ENCODE peak calls at places on chromosomes 4 and X, in seven cellular contexts. U is prostate gland, N is SJSA1, H is gastrocnemius medialis, X is AG04450, S is thyroid gland, Y is RWPE1. R is an unnamed sample.

GRCh38 chrX:154738013-154738738 is 12.7 kb downstream of the GAB3 start:
- DNase-seq in U (no peak), Y (no peak), N (peak; percentile 52), S (no peak), X (no peak), H (peak; percentile 45), R (peak; percentile 62)

GRCh38 chr4:184396001-184396400 is 78.3 kb downstream of the IRF2 start:
- DNase-seq in X (no peak), N (peak; percentile 74), S (no peak), H (no peak), U (no peak), Y (no peak), R (no peak)

GRCh38 chrX:120428309-120428708 is 40.8 kb downstream of the LAMP2 start:
- DNase-seq in S (no peak), U (peak; percentile 4), H (no peak), Y (no peak), N (no peak), X (no peak), R (no peak)

GRCh38 chrX:23035493-23035892 is 35.7 kb downstream of the DDX53 start:
- DNase-seq in X (no peak), S (no peak), Y (no peak), U (no peak), N (no peak), H (no peak), R (no peak)

GRCh38 chr4:57193996-57194675 is 84.0 kb upstream of the IGFBP7 start:
- DNase-seq in X (no peak), U (no peak), S (no peak), Y (no peak), N (no peak), H (no peak), R (no peak)

GRCh38 chr4:137640156-137640837 is 108.0 kb upstream of the PCDH18 start:
- DNase-seq in X (no peak), S (no peak), H (no peak), U (no peak), N (no peak), Y (no peak), R (no peak)

GRCh38 chr4:145098675-145099037 is 545 bp downstream of the ABCE1 start:
- DNase-seq in X (no peak), N (no peak), S (peak; percentile 23), Y (peak; percentile 61), U (peak; percentile 14), H (peak; percentile 31), R (no peak)

GRCh38 chrX:43971966-43972961 is 926 bp downstream of the NDP start:
- DNase-seq in X (no peak), S (no peak), H (no peak), Y (no peak), U (no peak), N (peak; percentile 19), R (no peak)

GRCh38 chr4:88439161-88439760 is 17.7 kb upstream of the HERC5 start:
- DNase-seq in Y (peak; percentile 61), S (no peak), X (no peak), H (no peak), N (no peak), U (no peak), R (no peak)

GRCh38 chr4:8303485-8304281 is 34.1 kb downstream of the HTRA3 start:
- DNase-seq in Y (peak; percentile 37), U (no peak), S (no peak), N (peak; percentile 62), H (peak; percentile 22), X (peak; percentile 78), R (no peak)

GRCh38 chr4:4574792-4575191 is 32.9 kb upstream of the STX18 start:
- DNase-seq in Y (no peak), N (peak; percentile 69), X (no peak), S (peak; percentile 81), H (no peak), U (peak; percentile 68), R (peak; percentile 70)

GRCh38 chr4:89434364-89434988 is 126.9 kb upstream of the GPRIN3 start:
- DNase-seq in S (no peak), X (no peak), U (no peak), Y (peak; percentile 12), H (no peak), N (peak; percentile 13), R (no peak)

GRCh38 chrX:47831788-47832187 is 4.9 kb upstream of the ZNF81 start:
- DNase-seq in X (no peak), H (peak; percentile 28), U (no peak), S (peak; percentile 48), Y (peak; percentile 40), N (peak; percentile 12), R (no peak)

GRCh38 chrX:154517101-154517781 is 1.2 kb upstream of the FAM3A start:
- DNase-seq in S (no peak), U (no peak), N (peak; percentile 75), H (peak; percentile 22), Y (no peak), X (no peak), R (no peak)

GRCh38 chrX:115949900-115950822 is 220.4 kb upstream of the AGTR2 start:
- DNase-seq in S (no peak), X (no peak), N (no peak), H (no peak), U (no peak), Y (no peak), R (no peak)

GRCh38 chr4:93828830-93829530 is 427 bp downstream of the ATOH1 start:
- DNase-seq in U (no peak), X (no peak), Y (no peak), S (peak; percentile 15), H (no peak), N (no peak), R (no peak)

GRCh38 chr4:56434599-56435000 is 815 bp downstream of the PPAT start:
- DNase-seq in N (no peak), Y (peak; percentile 55), H (no peak), S (no peak), X (no peak), U (peak; percentile 15), R (no peak)

GRCh38 chrX:103742339-103742738 is 31.6 kb downstream of the TMEM31 start:
- DNase-seq in U (no peak), X (no peak), Y (no peak), N (no peak), S (no peak), H (no peak), R (no peak)

GRCh38 chrX:46572295-46572936 is 1.1 kb upstream of the CHST7 start:
- DNase-seq in Y (no peak), S (no peak), X (no peak), N (no peak), H (no peak), U (no peak), R (no peak)

GRCh38 chrX:55624403-55624802 is 1.2 kb downstream of the FOXR2 start:
- DNase-seq in H (no peak), N (no peak), Y (no peak), X (no peak), U (no peak), S (no peak), R (no peak)

GRCh38 chrX:125203379-125203736 is 116.3 kb upstream of the TEX13C start:
- DNase-seq in N (no peak), S (no peak), H (no peak), Y (no peak), U (no peak), X (no peak), R (no peak)

GRCh38 chr4:95255396-95256107 is 293.2 kb downstream of the UNC5C start:
- DNase-seq in Y (peak; percentile 2), U (no peak), X (peak; percentile 29), H (no peak), S (no peak), N (no peak), R (no peak)

GRCh38 chrX:70554081-70554480 is 109.4 kb downstream of the DLG3 start:
- DNase-seq in Y (peak; percentile 17), N (peak; percentile 1), U (no peak), S (no peak), X (no peak), H (no peak), R (no peak)

DNA sequence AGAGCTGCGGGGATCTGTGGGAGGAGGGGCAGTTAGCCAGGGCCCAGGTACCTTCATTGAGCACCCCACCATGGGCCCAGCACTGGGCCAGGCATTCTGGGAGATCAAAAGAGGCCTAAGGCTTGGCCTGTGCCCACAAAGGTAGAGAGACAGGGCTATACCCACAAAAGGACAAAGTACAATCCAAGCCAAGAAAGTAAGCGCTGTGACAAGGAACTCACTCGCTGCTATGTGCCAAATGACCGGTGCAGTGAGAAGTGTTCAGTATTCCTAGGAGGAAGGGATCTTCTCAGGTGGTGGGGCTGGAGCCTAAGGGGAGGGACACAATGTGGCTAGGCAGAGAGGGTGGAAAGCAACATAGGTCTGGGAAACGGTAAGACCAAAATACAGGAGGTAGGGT is 8.8 kb upstream of the FRMPD3 start:
- DNase-seq in N (no peak), H (no peak), Y (no peak), X (no peak), S (no peak), U (no peak), R (no peak)
- H3K27ac ChIP-seq in N (no peak overlapping the region), H (no peak overlapping the region), Y (no peak overlapping the region), X (no peak overlapping the region), S (no peak overlapping the region), U (no peak overlapping the region), R (no peak overlapping the region)

DNA sequence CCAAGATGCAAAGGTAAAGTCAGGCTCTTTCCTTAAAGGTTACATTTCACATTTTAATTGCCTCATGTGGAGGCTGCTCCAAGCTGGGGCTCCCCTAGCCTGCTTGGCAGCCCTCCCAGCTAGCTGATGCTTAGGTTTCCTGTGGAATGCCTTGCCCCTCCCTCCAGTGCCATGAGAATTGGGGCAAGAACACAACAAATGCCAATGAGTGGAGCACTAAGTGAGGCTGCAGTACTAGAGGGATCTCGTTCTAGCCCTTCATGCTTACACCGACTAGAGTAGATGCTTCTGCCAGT is 597.7 kb downstream of the MID1IP1 start:
- DNase-seq in H (no peak), U (no peak), N (peak; percentile 2), X (no peak), S (peak; percentile 66), Y (no peak), R (no peak)
- H3K27ac ChIP-seq in H (no peak overlapping the region), U (no peak overlapping the region), N (no peak overlapping the region), X (no peak overlapping the region), S (no peak overlapping the region), Y (no peak overlapping the region), R (no peak overlapping the region)

GRCh38 chr4:152708361-152708760 is 28.6 kb upstream of the TMEM154 start:
- DNase-seq in S (peak; percentile 48), U (no peak), Y (no peak), X (no peak), N (no peak), H (no peak), R (no peak)

GRCh38 chr4:152708806-152709205 is 29.0 kb upstream of the TMEM154 start:
- DNase-seq in S (no peak), Y (no peak), N (no peak), X (no peak), U (no peak), H (no peak), R (no peak)

GRCh38 chr4:152709675-152710438 is 30.1 kb upstream of the TMEM154 start:
- DNase-seq in U (no peak), S (no peak), H (no peak), N (no peak), Y (peak; percentile 84), X (no peak), R (no peak)

GRCh38 chr4:152705918-152706317 is 26.1 kb upstream of the TMEM154 start:
- DNase-seq in S (no peak), X (no peak), Y (no peak), N (no peak), H (no peak), U (no peak), R (no peak)

GRCh38 chr4:152707632-152708031 is 27.8 kb upstream of the TMEM154 start:
- DNase-seq in X (no peak), N (no peak), U (no peak), S (no peak), Y (no peak), H (no peak), R (no peak)
- H3K27ac ChIP-seq in X (no peak overlapping the region), N (no peak overlapping the region), U (no peak overlapping the region), S (no peak overlapping the region), Y (no peak overlapping the region), H (no peak overlapping the region), R (no peak overlapping the region)

GRCh38 chr4:147029296-147029695 is 83.6 kb upstream of the TTC29 start:
- DNase-seq in S (no peak), U (no peak), Y (no peak), H (no peak), X (no peak), N (no peak), R (no peak)
- H3K27ac ChIP-seq in S (no peak overlapping the region), U (no peak overlapping the region), Y (no peak overlapping the region), H (no peak overlapping the region), X (no peak overlapping the region), N (no peak overlapping the region), R (no peak overlapping the region)

R was measured in left lung.